ENCODE peak calls at places on chromosomes 11 and 22, in five cellular contexts. L is neural progenitor cell, Z is SK-N-SH, K is GM23338, X is PC-3. P is an unnamed sample.

GRCh38 chr11:1229471-1230120 is 6.7 kb downstream of the MUC5B start:
- DNase-seq in L (no peak), Z (peak; percentile 36), K (no peak), X (no peak), P (no peak)

GRCh38 chr11:59197990-59198389 is 14.7 kb downstream of the MPEG1 start:
- DNase-seq in L (no peak), Z (no peak), K (no peak), X (no peak), P (no peak)

GRCh38 chr11:112292785-112293407 is 32.2 kb upstream of the PLET1 start:
- DNase-seq in L (no peak), Z (no peak), K (no peak), X (peak; percentile 87), P (peak; percentile 59)

GRCh38 chr22:44403166-44403565 is 90.4 kb upstream of the SHISAL1 start:
- DNase-seq in L (no peak), Z (no peak), K (no peak), X (no peak), P (no peak)

GRCh38 chr11:8683115-8683807 is 669 bp downstream of the RPL27A start:
- DNase-seq in L (peak; percentile 45), Z (no peak), K (no peak), X (no peak), P (no peak)

GRCh38 chr22:20464912-20465758 is 27.5 kb upstream of the SCARF2 start:
- DNase-seq in L (no peak), Z (no peak), K (no peak), X (no peak), P (no peak)

GRCh38 chr11:32952421-32952820 is 59.8 kb downstream of the QSER1 start:
- DNase-seq in L (no peak), Z (no peak), K (no peak), X (no peak), P (no peak)

GRCh38 chr11:17781626-17782025 is 47.0 kb downstream of the KCNC1 start:
- DNase-seq in L (no peak), Z (no peak), K (no peak), X (no peak), P (no peak)

GRCh38 chr11:75147875-75148263 is 3.0 kb upstream of the SLCO2B1 start:
- DNase-seq in L (no peak), Z (no peak), K (no peak), X (no peak), P (no peak)

GRCh38 chr11:10490398-10491232 is 35.6 kb downstream of the AMPD3 start:
- DNase-seq in L (peak; percentile 69), Z (peak; percentile 48), K (no peak), X (peak; percentile 97), P (peak; percentile 88)

GRCh38 chr22:37240941-37241320 is 3.1 kb downstream of the RAC2 start:
- DNase-seq in L (no peak), Z (peak; percentile 19), K (no peak), X (no peak), P (no peak)
- H3F3A ChIP-seq in L (no peaks in the 10 kb centered on the region), Z (peaks cover 4% of the 10 kb centered on the region), K (no peaks in the 10 kb centered on the region), X (no peaks in the 10 kb centered on the region), P (peaks cover 14% of the 10 kb centered on the region)

GRCh38 chr11:19642759-19643158 is 69.9 kb upstream of the NAV2 start:
- DNase-seq in L (no peak), Z (no peak), K (no peak), X (no peak), P (no peak)

GRCh38 chr11:19644316-19644715 is 68.3 kb upstream of the NAV2 start:
- DNase-seq in L (no peak), Z (no peak), K (no peak), X (no peak), P (no peak)

GRCh38 chr11:19646308-19646707 is 66.3 kb upstream of the NAV2 start:
- DNase-seq in L (no peak), Z (no peak), K (no peak), X (no peak), P (no peak)

GRCh38 chr11:19639603-19640002 is 73.0 kb upstream of the NAV2 start:
- DNase-seq in L (no peak), Z (no peak), K (no peak), X (no peak), P (no peak)

GRCh38 chr11:19642185-19642591 is 70.4 kb upstream of the NAV2 start:
- DNase-seq in L (no peak), Z (no peak), K (no peak), X (no peak), P (no peak)
- H2AFZ ChIP-seq in L (peak overlapping the region; percentile 14), Z (no peak overlapping the region), K (no peak overlapping the region), X (no peak overlapping the region), P (no peak overlapping the region)

GRCh38 chr11:62512961-62513360 is 33.6 kb downstream of the AHNAK start:
- DNase-seq in L (no peak), Z (no peak), K (no peak), X (no peak), P (no peak)
- H3F3A ChIP-seq in L (peaks cover 14% of the 10 kb centered on the region), Z (peaks cover 32% of the 10 kb centered on the region), K (no peaks in the 10 kb centered on the region), X (no peaks in the 10 kb centered on the region), P (peaks cover 57% of the 10 kb centered on the region)

GRCh38 chr11:16154715-16155396 is 201.5 kb downstream of the SOX6 start:
- DNase-seq in L (no peak), Z (no peak), K (no peak), X (peak; percentile 57), P (peak; percentile 83)
- H2AFZ ChIP-seq in L (no peak overlapping the region), Z (no peak overlapping the region), K (no peak overlapping the region), X (no peak overlapping the region), P (no peak overlapping the region)

DNA sequence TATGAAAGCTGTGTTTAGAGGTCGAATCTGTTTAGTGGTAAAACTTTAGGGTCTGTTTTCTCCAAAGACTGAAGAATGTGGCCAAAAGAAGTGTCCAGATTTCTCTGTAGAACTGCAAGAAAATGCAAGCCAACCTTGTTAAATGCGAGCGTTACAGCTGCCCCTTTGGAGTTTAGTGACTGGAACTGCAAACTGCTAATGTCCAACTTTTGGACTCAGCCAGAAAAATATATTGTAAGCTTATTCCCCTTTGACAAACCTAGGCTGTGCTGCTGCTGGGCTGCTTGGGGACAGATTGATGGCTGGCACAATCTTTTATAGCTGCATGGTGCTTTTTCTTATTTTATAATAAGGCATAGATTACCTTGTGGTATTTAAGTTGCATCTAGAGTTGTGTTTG is 3.9 kb downstream of the TEAD1 start:
- DNase-seq in L (no peak), Z (no peak), K (no peak), X (no peak), P (no peak)
- H3F3A ChIP-seq in L (peaks cover 37% of the 10 kb centered on the region), Z (peaks cover 14% of the 10 kb centered on the region), K (no peaks in the 10 kb centered on the region), X (no peaks in the 10 kb centered on the region), P (peaks cover 5% of the 10 kb centered on the region)

DNA sequence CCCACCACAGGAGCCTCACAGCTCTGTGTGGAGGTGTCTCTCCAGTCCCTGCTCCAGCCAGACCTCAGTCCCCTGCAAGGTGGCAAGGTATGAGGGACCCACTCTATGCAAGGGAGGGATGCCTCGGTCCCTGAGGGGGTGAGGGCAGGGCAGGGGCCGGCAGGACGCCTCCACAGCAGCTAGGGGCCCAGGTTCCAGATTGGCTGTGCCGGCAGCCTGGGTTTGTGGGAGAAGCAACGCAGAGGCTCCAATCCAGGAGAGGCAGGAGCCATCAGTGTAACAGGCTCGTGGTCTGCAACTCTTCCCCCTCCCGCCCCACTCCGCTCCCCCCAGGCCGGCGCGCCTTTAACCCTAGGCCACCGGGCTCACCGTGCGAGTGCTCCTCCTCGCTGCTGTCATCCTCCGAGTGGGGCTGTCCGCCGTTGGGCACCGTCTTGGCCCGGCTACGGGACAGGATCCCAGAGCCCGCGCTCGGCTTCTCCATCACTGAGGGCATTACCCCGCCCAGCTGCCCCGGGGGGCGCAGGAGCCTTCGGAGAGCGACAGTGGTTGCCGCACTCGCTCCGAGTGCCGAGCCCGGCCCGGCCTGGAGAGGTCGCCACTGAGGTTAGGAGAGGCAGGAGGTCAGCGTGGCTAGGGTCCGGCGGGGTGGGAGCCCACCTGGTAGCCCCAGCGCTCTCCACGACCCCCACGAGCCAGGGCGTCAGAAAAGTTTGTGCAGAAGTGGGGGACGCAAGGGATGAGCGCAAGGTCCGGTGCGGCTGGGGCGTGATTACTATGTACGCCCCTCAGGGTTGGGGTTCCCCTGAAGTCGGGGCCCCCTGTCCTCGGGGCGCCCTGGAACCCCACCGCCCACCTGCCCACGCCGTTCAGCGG is 765 bp downstream of the RCOR2 start:
- DNase-seq in L (peak; percentile 94), Z (peak; percentile 91), K (peak; percentile 95), X (peak; percentile 23), P (no peak)
- H2AFZ ChIP-seq in L (no peak overlapping the region), Z (no peak overlapping the region), K (no peak overlapping the region), X (peak overlapping the region; percentile 56), P (no peak overlapping the region)

GRCh38 chr11:12086271-12087074 is 23.9 kb upstream of the MICAL2 start:
- DNase-seq in L (no peak), Z (no peak), K (no peak), X (peak; percentile 90), P (peak; percentile 94)
- H3F3A ChIP-seq in L (peaks cover 2% of the 10 kb centered on the region), Z (peaks cover 69% of the 10 kb centered on the region), K (no peaks in the 10 kb centered on the region), X (peaks cover 28% of the 10 kb centered on the region), P (peaks cover 76% of the 10 kb centered on the region)

GRCh38 chr22:35376728-35377472 is 4.0 kb upstream of the HMOX1 start:
- DNase-seq in L (peak; percentile 98), Z (no peak), K (peak; percentile 100), X (peak; percentile 94), P (peak; percentile 98)

GRCh38 chr22:35379146-35379993 is 1.5 kb upstream of the HMOX1 start:
- DNase-seq in L (no peak), Z (no peak), K (no peak), X (no peak), P (no peak)

GRCh38 chr22:35378547-35379078 is 2.3 kb upstream of the HMOX1 start:
- DNase-seq in L (no peak), Z (no peak), K (no peak), X (no peak), P (no peak)

GRCh38 chr22:35377735-35378134 is 3.2 kb upstream of the HMOX1 start:
- DNase-seq in L (no peak), Z (no peak), K (peak; percentile 71), X (no peak), P (no peak)

DNA sequence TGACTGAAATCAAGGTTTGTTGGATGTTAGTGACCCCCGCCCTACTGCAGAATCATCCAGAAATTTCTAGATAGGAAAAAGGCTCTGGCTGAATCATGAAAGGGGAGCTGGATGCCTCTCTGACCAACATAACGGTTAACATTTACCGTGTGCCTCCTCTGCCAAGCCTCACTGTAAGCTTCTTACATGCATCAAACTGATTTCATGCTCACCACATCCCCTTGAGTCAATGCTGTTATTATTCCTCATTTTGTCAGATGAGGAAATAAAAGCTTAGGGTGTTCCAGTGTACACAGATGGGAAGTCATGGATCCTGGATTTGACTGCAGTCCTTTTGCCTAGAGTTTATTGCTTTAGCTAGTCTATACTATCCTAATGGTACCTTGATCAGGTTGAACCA is 5.9 kb upstream of the HMOX1 start:
- DNase-seq in L (no peak), Z (no peak), K (no peak), X (peak; percentile 26), P (no peak)
- H2AFZ ChIP-seq in L (no peak overlapping the region), Z (no peak overlapping the region), K (peak overlapping the region; percentile 58), X (no peak overlapping the region), P (no peak overlapping the region)

GRCh38 chr22:36289406-36289870 is 36.5 kb downstream of the APOL1 start:
- DNase-seq in L (no peak), Z (no peak), K (no peak), X (no peak), P (no peak)
- H3F3A ChIP-seq in L (peaks cover 7% of the 10 kb centered on the region), Z (peaks cover 49% of the 10 kb centered on the region), K (peaks cover 11% of the 10 kb centered on the region), X (no peaks in the 10 kb centered on the region), P (peaks cover 88% of the 10 kb centered on the region)

GRCh38 chr22:30694638-30695350 is at the start of gene OSBP2:
- DNase-seq in L (peak; percentile 78), Z (peak; percentile 93), K (peak; percentile 55), X (peak; percentile 19), P (peak; percentile 53)
- H2AFZ ChIP-seq in L (peak within 1 kb of the TSS; percentile 98), Z (peak within 1 kb of the TSS; percentile 96), K (peak within 1 kb of the TSS; percentile 95), X (peak within 1 kb of the TSS; percentile 77), P (peak within 1 kb of the TSS; percentile 86)

P was measured in PC-9.